ENCODE peak calls at places on chromosomes 13 and 19, in five cellular contexts. U is heart left ventricle, G is A549, E is IMR-90, F is cardiac fibroblast. A is an unnamed sample.

GRCh38 chr13:44236370-44236769 is 137.3 kb upstream of the SERP2 start:
- DNase-seq in E (peak; percentile 58), G (no peak), F (peak; percentile 46), U (no peak), A (no peak)

GRCh38 chr13:40171566-40171965 is 494.9 kb downstream of the FOXO1 start:
- DNase-seq in F (no peak), U (no peak), E (no peak), G (no peak), A (no peak)

GRCh38 chr19:16584825-16585801 is 12.9 kb upstream of the SLC35E1 start:
- DNase-seq in E (no peak), F (no peak), G (no peak), U (no peak), A (no peak)

GRCh38 chr13:80979035-80979641 is 638.2 kb upstream of the SPRY2 start:
- DNase-seq in E (peak; percentile 54), G (peak; percentile 70), F (peak; percentile 85), U (peak; percentile 34), A (peak; percentile 44)

GRCh38 chr13:26022538-26023292 is 29.1 kb downstream of the SHISA2 start:
- DNase-seq in F (peak; percentile 74), U (peak; percentile 82), E (peak; percentile 47), G (peak; percentile 2), A (no peak)

GRCh38 chr13:48595330-48596127 is 58.2 kb upstream of the CYSLTR2 start:
- DNase-seq in G (peak; percentile 63), F (peak; percentile 90), E (peak; percentile 70), U (peak; percentile 63), A (peak; percentile 34)

GRCh38 chr19:20039203-20039723 is at the start of gene ZNF682:
- DNase-seq in E (peak; percentile 92), G (no peak), F (peak; percentile 95), U (peak; percentile 97), A (peak; percentile 93)

GRCh38 chr13:70668293-70668692 is 560.0 kb upstream of the KLHL1 start:
- DNase-seq in E (no peak), F (no peak), U (no peak), G (no peak), A (no peak)

GRCh38 chr13:45695198-45695730 is 6.9 kb upstream of the CBY2 start:
- DNase-seq in G (no peak), U (no peak), E (no peak), F (no peak), A (no peak)

GRCh38 chr13:26184791-26185250 is 37.3 kb downstream of the RNF6 start:
- DNase-seq in E (peak; percentile 74), F (peak; percentile 84), U (peak; percentile 61), G (peak; percentile 68), A (peak; percentile 67)

GRCh38 chr13:75550159-75550567 is 572 bp downstream of the UCHL3 start:
- DNase-seq in E (peak; percentile 87), F (peak; percentile 63), G (peak; percentile 23), U (peak; percentile 31), A (peak; percentile 43)

GRCh38 chr19:13968383-13968935 is 16.1 kb downstream of the DCAF15 start:
- DNase-seq in F (no peak), U (no peak), G (no peak), E (no peak), A (no peak)

GRCh38 chr13:94416454-94417080 is 62.9 kb downstream of the DCT start:
- DNase-seq in U (no peak), E (peak; percentile 24), G (peak; percentile 32), F (peak; percentile 28), A (no peak)

GRCh38 chr19:17658666-17659065 is 29.5 kb downstream of the UNC13A start:
- DNase-seq in U (no peak), G (no peak), F (peak; percentile 51), E (no peak), A (no peak)

GRCh38 chr13:111204438-111205177 is 89.5 kb downstream of the ARHGEF7 start:
- DNase-seq in U (peak; percentile 65), G (no peak), E (peak; percentile 84), F (peak; percentile 84), A (no peak)

DNA sequence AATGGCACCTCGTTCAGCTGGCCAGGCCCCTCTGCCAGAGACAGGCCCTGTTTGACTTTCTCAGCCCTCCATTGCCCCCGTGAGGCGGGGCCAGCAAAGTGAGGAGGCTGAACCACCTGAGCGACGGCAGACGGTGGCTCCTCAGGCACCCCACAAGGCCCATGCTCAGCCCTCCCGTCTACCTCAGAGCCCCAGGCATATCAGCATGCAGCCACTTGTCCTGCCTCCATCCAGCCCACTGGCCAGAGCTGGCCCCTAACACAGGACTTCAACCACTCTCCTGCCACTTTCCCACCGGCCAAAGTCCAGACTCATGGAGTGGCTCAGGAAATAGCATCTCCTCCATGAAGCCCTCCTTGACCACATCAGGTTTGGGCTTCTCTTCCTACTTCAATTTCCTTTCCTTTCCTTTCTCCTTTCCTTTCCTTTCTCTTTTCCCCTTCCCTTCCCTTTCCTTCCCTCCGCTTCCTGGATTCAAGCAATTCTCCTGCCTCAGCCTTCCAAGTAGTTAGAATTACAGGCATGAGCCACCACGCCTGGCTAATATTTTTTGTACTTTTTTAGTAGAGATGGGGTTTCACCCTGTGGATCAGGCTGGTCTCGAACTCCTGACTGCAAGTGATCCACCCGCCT is 9.3 kb downstream of the SLC7A10 start:
- DNase-seq in U (no peak), E (no peak), F (no peak), G (no peak), A (no peak)
- TF ChIP-seq CTCF in U (no peak), E (no peak), F (no peak), G (no peak), A (no peak)

DNA sequence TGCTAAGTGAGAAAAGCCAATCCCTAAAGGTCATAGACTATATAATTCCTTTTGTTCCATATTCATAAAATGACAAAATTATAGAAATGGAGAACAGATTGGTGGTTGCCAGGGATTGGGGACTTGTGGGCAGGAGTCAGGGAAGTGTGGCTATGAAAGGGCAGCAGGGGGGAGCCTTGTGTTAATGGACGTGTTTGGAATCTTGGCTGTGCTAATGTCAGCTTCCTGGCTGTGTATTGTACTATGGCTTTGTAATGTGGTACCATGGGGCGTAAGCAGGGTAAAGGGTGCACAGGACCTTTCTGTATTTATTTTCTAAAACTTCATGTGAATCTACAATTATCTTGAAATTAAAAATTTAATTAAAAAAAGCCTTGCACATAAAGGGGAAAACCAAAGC is 248.5 kb downstream of the UQCRFS1 start:
- DNase-seq in G (no peak), E (no peak), U (no peak), F (no peak), A (no peak)
- TF ChIP-seq CTCF in G (no peak), E (no peak), U (no peak), F (no peak), A (no peak)

GRCh38 chr13:36067619-36068456 is 63.3 kb downstream of the DCLK1 start:
- DNase-seq in E (no peak), F (no peak), U (no peak), G (no peak), A (no peak)
- TF ChIP-seq CTCF in E (no peak), F (no peak), U (no peak), G (no peak), A (no peak)

GRCh38 chr19:35994868-35995654 is at the start of gene SDHAF1:
- DNase-seq in U (peak; percentile 98), F (peak; percentile 95), G (peak; percentile 98), E (peak; percentile 90), A (peak; percentile 99)
- TF ChIP-seq CTCF in U (no peak), F (no peak), G (peak; percentile 8), E (no peak), A (peak; percentile 11)

A was measured in GM13977.